ENCODE peak calls at places on chromosome 17, in seven cellular contexts. I is fibroblast of pulmonary artery, L is AG04450, Y is HCT116, R is IMR-90, A is left ventricle myocardium inferior, D is upper lobe of left lung. U is an unnamed sample.

GRCh38 chr17:47618416-47618815 is 31.3 kb upstream of the KPNB1 start:
- DNase-seq in I (peak; percentile 19), L (no peak), Y (peak; percentile 23), R (peak; percentile 20), A (no peak), D (no peak), U (no peak)

GRCh38 chr17:38914741-38915638 is 10.4 kb upstream of the LASP1NB start:
- DNase-seq in I (no peak), L (no peak), Y (no peak), R (no peak), A (no peak), D (no peak), U (no peak)

GRCh38 chr17:59521465-59522126 is 43.8 kb upstream of the DHX40 start:
- DNase-seq in I (peak; percentile 76), L (peak; percentile 21), Y (peak; percentile 49), R (peak; percentile 59), A (peak; percentile 25), D (no peak), U (no peak)

GRCh38 chr17:63519972-63520882 is 2.9 kb upstream of the KCNH6 start:
- DNase-seq in I (no peak), L (no peak), Y (no peak), R (no peak), A (no peak), D (no peak), U (no peak)

GRCh38 chr17:75691371-75692290 is 24.5 kb downstream of the SAP30BP start:
- DNase-seq in I (no peak), L (no peak), Y (no peak), R (peak; percentile 28), A (no peak), D (no peak), U (no peak)

GRCh38 chr17:76080207-76080933 is 1.4 kb downstream of the ZACN start:
- DNase-seq in I (no peak), L (no peak), Y (no peak), R (no peak), A (no peak), D (no peak), U (no peak)

GRCh38 chr17:53335443-53335842 is 487.3 kb upstream of the KIF2B start:
- DNase-seq in I (no peak), L (no peak), Y (no peak), R (no peak), A (no peak), D (no peak), U (no peak)

GRCh38 chr17:37844158-37844976 is 79.8 kb upstream of the TBC1D3K start:
- DNase-seq in I (peak; percentile 54), L (peak; percentile 15), Y (peak; percentile 48), R (peak; percentile 58), A (peak; percentile 51), D (peak; percentile 85), U (no peak)

GRCh38 chr17:64063766-64064224 is 43.4 kb upstream of the ICAM2 start:
- DNase-seq in I (peak; percentile 67), L (no peak), Y (no peak), R (peak; percentile 27), A (peak; percentile 45), D (peak; percentile 94), U (no peak)

GRCh38 chr17:31371511-31372097 is 19.9 kb upstream of the RAB11FIP4 start:
- DNase-seq in I (peak; percentile 60), L (no peak), Y (no peak), R (peak; percentile 73), A (no peak), D (no peak), U (no peak)

GRCh38 chr17:64662774-64663367 is 764 bp upstream of the SMURF2 start:
- DNase-seq in I (no peak), L (no peak), Y (peak; percentile 82), R (no peak), A (no peak), D (no peak), U (no peak)

GRCh38 chr17:37547986-37548385 is 58.3 kb downstream of the DUSP14 start:
- DNase-seq in I (no peak), L (no peak), Y (no peak), R (no peak), A (no peak), D (no peak), U (no peak)

GRCh38 chr17:61658183-61658582 is 67.2 kb upstream of the NACA2 start:
- DNase-seq in I (no peak), L (no peak), Y (no peak), R (no peak), A (no peak), D (no peak), U (no peak)

GRCh38 chr17:61408151-61409041 is 8.8 kb downstream of the TBX2 start:
- DNase-seq in I (no peak), L (no peak), Y (no peak), R (peak; percentile 55), A (no peak), D (peak; percentile 79), U (no peak)

GRCh38 chr17:27939489-27940465 is 46.6 kb upstream of the LYRM9 start:
- DNase-seq in I (no peak), L (no peak), Y (no peak), R (no peak), A (no peak), D (no peak), U (no peak)

GRCh38 chr17:82078433-82078832 is 12.8 kb upstream of the DUS1L start:
- DNase-seq in I (no peak), L (no peak), Y (no peak), R (no peak), A (no peak), D (peak; percentile 73), U (no peak)

GRCh38 chr17:29862127-29862526 is 67.9 kb downstream of the SSH2 start:
- DNase-seq in I (no peak), L (no peak), Y (no peak), R (no peak), A (no peak), D (no peak), U (no peak)

GRCh38 chr17:32596666-32597065 is 109.9 kb downstream of the CDK5R1 start:
- DNase-seq in I (no peak), L (no peak), Y (no peak), R (peak; percentile 5), A (no peak), D (no peak), U (no peak)

GRCh38 chr17:48375356-48375755 is 54.7 kb downstream of the SKAP1 start:
- DNase-seq in I (peak; percentile 39), L (peak; percentile 1), Y (no peak), R (peak; percentile 35), A (no peak), D (no peak), U (no peak)

GRCh38 chr17:62101519-62101918 is 36.4 kb upstream of the MED13 start:
- DNase-seq in I (no peak), L (no peak), Y (no peak), R (no peak), A (no peak), D (no peak), U (no peak)

GRCh38 chr17:82503728-82504308 is 15.7 kb upstream of the FOXK2 start:
- DNase-seq in I (no peak), L (no peak), Y (no peak), R (no peak), A (no peak), D (no peak), U (no peak)

GRCh38 chr17:76119409-76120371 is 16.1 kb upstream of the EXOC7 start:
- DNase-seq in I (no peak), L (no peak), Y (no peak), R (no peak), A (no peak), D (no peak), U (no peak)

GRCh38 chr17:57477483-57478357 is 221.4 kb downstream of the MSI2 start:
- DNase-seq in I (no peak), L (no peak), Y (no peak), R (no peak), A (no peak), D (no peak), U (no peak)
- H3K4me3 ChIP-seq in I (no peak overlapping the region), L (no peak overlapping the region), Y (no peak overlapping the region), R (no peak overlapping the region), A (no peak overlapping the region), D (no peak overlapping the region), U (no peak overlapping the region)

GRCh38 chr17:5283531-5284315 is 1.6 kb downstream of the RABEP1 start:
- DNase-seq in I (peak; percentile 7), L (no peak), Y (no peak), R (peak; percentile 19), A (no peak), D (no peak), U (no peak)

GRCh38 chr17:5286846-5287245 is 4.8 kb downstream of the RABEP1 start:
- DNase-seq in I (no peak), L (no peak), Y (no peak), R (no peak), A (no peak), D (no peak), U (no peak)

GRCh38 chr17:5282639-5283217 is 644 bp downstream of the RABEP1 start:
- DNase-seq in I (peak; percentile 17), L (no peak), Y (no peak), R (no peak), A (peak; percentile 22), D (no peak), U (no peak)

DNA sequence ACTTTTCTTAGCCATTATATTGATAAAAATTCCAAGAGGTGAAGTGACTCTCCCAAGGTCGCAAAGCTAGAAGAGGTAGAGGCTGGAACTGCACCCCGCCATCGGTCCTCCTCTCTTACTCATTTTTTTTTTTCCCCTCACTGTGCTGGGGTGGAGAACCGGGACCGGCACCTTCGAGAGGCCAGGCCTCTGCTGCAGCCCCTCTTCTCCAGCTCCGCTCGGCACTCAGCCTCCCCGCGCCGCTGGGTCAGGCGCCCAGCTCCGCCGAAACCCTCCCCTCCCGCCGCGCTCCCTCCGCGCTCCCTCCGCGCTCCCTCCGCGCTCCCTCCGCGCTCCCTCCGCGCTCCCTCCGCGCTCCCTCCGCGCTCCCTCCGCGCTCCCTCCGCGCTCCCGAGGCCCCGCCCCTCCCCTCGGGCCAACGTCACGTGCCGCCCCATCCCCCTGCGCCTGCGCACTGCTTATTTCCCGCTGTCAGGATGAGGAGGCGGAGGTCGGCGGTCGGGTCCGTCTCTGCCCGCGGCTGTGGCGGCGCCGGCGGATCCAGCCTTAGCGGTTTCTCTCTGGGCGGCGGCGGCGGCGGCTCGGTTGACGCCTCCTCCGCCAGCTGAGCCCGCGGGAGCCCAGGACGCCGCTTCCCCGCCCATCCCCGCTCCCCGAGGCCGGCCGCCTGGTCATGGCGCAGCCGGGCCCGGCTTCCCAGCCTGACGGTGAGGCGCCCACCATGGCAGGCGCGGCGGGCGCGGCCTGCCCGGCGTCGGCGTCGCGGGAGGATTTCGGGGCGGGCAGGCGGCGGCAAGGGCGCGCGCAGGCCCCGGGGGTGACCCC is at the start of gene RABEP1:
- DNase-seq in I (peak; percentile 91), L (peak; percentile 76), Y (peak; percentile 64), R (peak; percentile 88), A (peak; percentile 93), D (peak; percentile 97), U (peak; percentile 43)
- TF ChIP-seq CTCF in I (peak; percentile 19), L (peak; percentile 15), Y (peak; percentile 31), R (no peak), A (peak; percentile 46), D (peak; percentile 18), U (peak; percentile 12)

GRCh38 chr17:74431568-74432483 is at the start of gene GPRC5C:
- DNase-seq in I (peak; percentile 64), L (no peak), Y (peak; percentile 66), R (no peak), A (peak; percentile 79), D (peak; percentile 96), U (no peak)
- H3K4me3 ChIP-seq in I (peak within 1 kb of the TSS; percentile 59), L (no peak within 1 kb of the TSS), Y (peak within 1 kb of the TSS; percentile 64), R (no peak within 1 kb of the TSS), A (peak within 1 kb of the TSS; percentile 73), D (peak within 1 kb of the TSS; percentile 44), U (peak within 1 kb of the TSS; percentile 21)

GRCh38 chr17:50808888-50809287 is 26.5 kb upstream of the WFIKKN2 start:
- DNase-seq in I (no peak), L (no peak), Y (no peak), R (no peak), A (no peak), D (no peak), U (no peak)
- TF ChIP-seq CTCF in I (no peak), L (no peak), Y (no peak), R (no peak), A (no peak), D (no peak), U (no peak)

U was measured in AG09309.